ENCODE peak calls at places on chromosome 4, in six cellular contexts. X is fibroblast of lung, Y is GM23338, P is IMR-90, V is PC-9, C is K562. L is an unnamed sample. For H4K20me1, the result is how much of the 10 kb centered on the place peaks cover.

GRCh38 chr4:945274-946102 is 13.2 kb downstream of the TMEM175 start:
- DNase-seq in X (no peak), Y (no peak), P (no peak), V (no peak), C (no peak), L (peak)

GRCh38 chr4:184123009-184123408 is 94.7 kb downstream of the ENPP6 start:
- DNase-seq in X (no peak), Y (no peak), P (no peak), V (no peak), C (no peak), L (no peak)

GRCh38 chr4:48275247-48275646 is 5.6 kb upstream of the TEC start:
- DNase-seq in X (peak), Y (peak), P (peak), V (no peak), C (no peak), L (peak)

GRCh38 chr4:186936496-186937375 is 213.1 kb upstream of the FAT1 start:
- DNase-seq in X (peak), Y (no peak), P (peak), V (peak), C (no peak), L (no peak)

GRCh38 chr4:138522366-138522765 is 280.2 kb upstream of the SLC7A11 start:
- DNase-seq in X (peak), Y (peak), P (peak), V (no peak), C (no peak), L (peak)

GRCh38 chr4:84905646-84906045 is 60.8 kb downstream of the WDFY3 start:
- DNase-seq in X (no peak), Y (no peak), P (no peak), V (no peak), C (no peak), L (no peak)

GRCh38 chr4:88991746-88992145 is 65.2 kb downstream of the FAM13A start:
- DNase-seq in X (no peak), Y (no peak), P (peak), V (peak), C (no peak), L (no peak)

GRCh38 chr4:22477136-22477793 is 38.6 kb downstream of the ADGRA3 start:
- DNase-seq in X (no peak), Y (no peak), P (no peak), V (no peak), C (no peak), L (no peak)

GRCh38 chr4:169147217-169147616 is 123.5 kb downstream of the SH3RF1 start:
- DNase-seq in X (no peak), Y (no peak), P (peak), V (peak), C (no peak), L (no peak)

GRCh38 chr4:129561886-129562285 is 465.9 kb downstream of the C4orf33 start:
- DNase-seq in X (no peak), Y (no peak), P (no peak), V (no peak), C (no peak), L (no peak)

GRCh38 chr4:153594208-153594607 is 89.9 kb upstream of the TLR2 start:
- DNase-seq in X (no peak), Y (no peak), P (peak), V (no peak), C (no peak), L (no peak)

GRCh38 chr4:143207555-143207954 is 22.8 kb downstream of the USP38 start:
- DNase-seq in X (peak), Y (peak), P (peak), V (no peak), C (peak), L (no peak)

GRCh38 chr4:6621556-6621927 is 18.9 kb upstream of the MRFAP1 start:
- DNase-seq in X (no peak), Y (no peak), P (no peak), V (no peak), C (no peak), L (no peak)

GRCh38 chr4:19010766-19011165 is 989.2 kb upstream of the LCORL start:
- DNase-seq in X (no peak), Y (peak), P (no peak), V (no peak), C (no peak), L (peak)

GRCh38 chr4:94451669-94452475 is at the start of gene PDLIM5:
- DNase-seq in X (peak), Y (peak), P (peak), V (peak), C (peak), L (peak)

GRCh38 chr4:14719053-14719452 is 283.2 kb upstream of the CPEB2 start:
- DNase-seq in X (peak), Y (no peak), P (peak), V (peak), C (no peak), L (no peak)

GRCh38 chr4:37882665-37883296 is 8.1 kb upstream of the TBC1D1 start:
- DNase-seq in X (no peak), Y (peak), P (no peak), V (peak), C (no peak), L (peak)

GRCh38 chr4:153450545-153450917 is 15.6 kb upstream of the TMEM131L start:
- DNase-seq in X (no peak), Y (no peak), P (no peak), V (no peak), C (no peak), L (no peak)

GRCh38 chr4:123444298-123444731 is 47.7 kb downstream of the SPRY1 start:
- DNase-seq in X (peak), Y (peak), P (peak), V (no peak), C (peak), L (peak)

GRCh38 chr4:184100297-184100885 is 117.3 kb downstream of the ENPP6 start:
- DNase-seq in X (peak), Y (peak), P (peak), V (peak), C (peak), L (peak)

GRCh38 chr4:5927116-5927515 is 34.2 kb upstream of the CRMP1 start:
- DNase-seq in X (no peak), Y (no peak), P (no peak), V (no peak), C (no peak), L (no peak)

GRCh38 chr4:1410491-1411325 is 4.5 kb upstream of the NKX1-1 start:
- DNase-seq in X (peak), Y (peak), P (peak), V (peak), C (peak), L (peak)

GRCh38 chr4:37388672-37389368 is 144.3 kb downstream of the NWD2 start:
- DNase-seq in X (no peak), Y (peak), P (no peak), V (no peak), C (no peak), L (peak)

GRCh38 chr4:80140237-80140636 is 57.1 kb upstream of the PRDM8 start:
- DNase-seq in X (no peak), Y (no peak), P (no peak), V (no peak), C (no peak), L (no peak)

GRCh38 chr4:135184715-135185114 is 983.1 kb upstream of the PABPC4L start:
- DNase-seq in X (no peak), Y (peak), P (no peak), V (no peak), C (no peak), L (peak)

DNA sequence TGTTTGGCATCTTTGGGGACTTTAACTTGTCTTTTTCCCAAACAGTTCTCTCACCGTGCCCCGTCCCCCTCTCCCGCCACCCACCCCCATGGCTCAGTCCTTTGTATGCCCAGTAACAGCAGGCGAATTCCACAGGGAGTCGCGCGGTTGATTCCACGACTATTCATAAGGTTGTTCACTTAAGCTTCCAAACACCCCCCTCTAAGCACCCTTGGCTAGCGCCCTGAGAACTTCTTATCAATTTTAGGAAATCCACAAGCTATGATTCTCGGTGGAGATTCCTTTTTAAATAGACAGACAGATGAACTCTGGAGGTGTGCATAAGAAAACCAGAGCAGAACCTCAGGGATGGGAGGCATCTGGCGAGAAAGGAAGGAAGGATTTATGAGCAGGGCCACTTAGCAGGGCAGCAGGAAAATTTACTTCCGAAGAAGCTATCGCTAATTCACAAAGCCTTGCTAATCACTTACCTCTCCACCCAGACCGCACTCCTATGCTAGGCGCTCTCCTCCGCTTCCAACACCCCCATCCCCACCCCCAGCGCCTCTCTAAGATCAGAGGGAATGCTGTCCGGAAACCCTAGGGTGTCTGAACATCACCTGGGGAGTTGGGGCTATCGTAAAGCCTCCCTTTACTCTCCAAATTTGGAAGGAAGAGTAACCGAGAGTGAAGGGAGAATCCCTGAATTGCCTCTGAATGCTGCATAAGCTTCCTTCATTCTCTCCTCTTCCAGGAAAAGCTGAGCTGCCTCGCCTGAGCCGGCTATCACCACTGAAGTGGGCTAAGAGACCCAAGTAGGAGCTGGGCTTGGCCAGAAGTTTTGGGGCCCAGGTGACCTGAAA is 1.7 kb downstream of the UNC5C start:
- DNase-seq in X (no peak), Y (peak), P (no peak), V (no peak), C (no peak), L (peak)
- H3K4me2 ChIP-seq in X (peak), Y (peak), P (no peak), V (no peak), C (no peak), L (peak)

DNA sequence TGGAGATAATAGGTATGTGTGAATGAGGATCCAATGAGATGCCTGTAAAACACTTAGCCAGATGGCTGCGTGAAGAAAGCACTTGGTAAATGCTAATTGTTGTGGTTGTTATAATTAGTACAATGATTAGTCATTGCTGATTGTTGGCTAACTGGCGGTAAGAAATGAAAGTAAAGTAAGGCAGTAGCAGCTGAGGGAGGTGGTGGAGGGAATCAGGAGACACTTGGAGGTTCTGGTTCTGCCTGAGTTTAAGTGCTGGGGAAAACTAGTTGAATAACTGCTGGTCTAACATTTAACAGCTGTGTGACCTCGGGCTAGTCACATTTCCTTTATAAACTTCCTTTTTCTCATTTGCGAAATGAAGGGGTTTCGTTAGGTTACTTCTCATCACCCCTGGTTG is 30.9 kb downstream of the CD38 start:
- DNase-seq in X (no peak), Y (no peak), P (no peak), V (no peak), C (no peak), L (no peak)
- H4K20me1 ChIP-seq in X (under half), Y (under half), P (under half), V (under half), C (under half), L (under half)

GRCh38 chr4:106569151-106570029 is 200.8 kb upstream of the GIMD1 start:
- DNase-seq in X (no peak), Y (no peak), P (peak), V (no peak), C (no peak), L (no peak)
- H3K4me2 ChIP-seq in X (peak), Y (no peak), P (no peak), V (no peak), C (no peak), L (no peak)

DNA sequence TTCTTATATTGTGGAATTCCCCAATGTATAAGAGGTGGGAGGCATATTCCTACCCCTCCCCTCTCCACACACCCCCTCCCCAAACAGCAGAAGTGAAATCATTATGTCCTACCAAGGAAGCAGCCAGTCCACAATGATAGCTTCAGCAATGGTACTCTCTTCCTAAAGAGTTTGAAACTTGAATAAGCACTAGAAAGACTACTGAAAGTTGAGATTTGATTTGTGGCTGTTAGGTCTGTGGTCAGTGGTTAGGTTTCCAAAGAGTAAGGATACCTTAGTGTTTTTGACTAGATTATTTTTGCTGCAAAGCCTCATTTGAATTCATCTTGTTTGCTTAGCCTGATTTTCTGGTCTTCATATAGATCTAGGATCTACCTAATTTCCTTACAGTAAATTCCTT is 242.2 kb downstream of the DKK2 start:
- DNase-seq in X (no peak), Y (no peak), P (no peak), V (no peak), C (no peak), L (no peak)
- H4K20me1 ChIP-seq in X (under half), Y (under half), P (under half), V (under half), C (under half), L (under half)

GRCh38 chr4:112152496-112152895 is 7.2 kb downstream of the FAM241A start:
- DNase-seq in X (no peak), Y (no peak), P (no peak), V (no peak), C (no peak), L (no peak)
- H3K4me2 ChIP-seq in X (no peak), Y (no peak), P (no peak), V (no peak), C (no peak), L (no peak)

DNA sequence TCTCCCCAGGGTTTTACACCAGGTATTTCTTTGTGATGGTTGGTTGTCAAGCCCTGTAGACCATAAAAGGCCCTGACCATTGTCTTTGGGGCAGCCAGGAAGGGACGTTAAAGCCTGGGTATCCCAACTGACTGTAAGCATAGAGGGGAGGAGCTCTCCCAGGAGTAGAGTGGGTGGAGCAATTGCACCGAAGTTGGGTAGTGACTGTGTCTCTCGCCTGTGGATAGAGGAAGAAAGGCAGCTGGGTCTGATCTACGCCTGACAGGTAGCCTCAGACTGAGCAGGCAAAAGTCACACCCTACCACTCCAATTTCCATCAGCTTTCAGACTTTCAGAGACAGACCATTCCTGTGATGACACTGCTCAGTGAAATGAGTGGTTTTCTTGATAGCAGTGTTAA is 123.3 kb downstream of the KLHL8 start:
- DNase-seq in X (no peak), Y (peak), P (no peak), V (no peak), C (peak), L (peak)
- H4K20me1 ChIP-seq in X (under half), Y (under half), P (under half), V (under half), C (under half), L (under half)

GRCh38 chr4:33369366-33369899 is 2649.3 kb downstream of the PCDH7 start:
- DNase-seq in X (peak), Y (no peak), P (peak), V (no peak), C (no peak), L (no peak)
- H3K4me2 ChIP-seq in X (no peak), Y (no peak), P (no peak), V (no peak), C (no peak), L (no peak)

DNA sequence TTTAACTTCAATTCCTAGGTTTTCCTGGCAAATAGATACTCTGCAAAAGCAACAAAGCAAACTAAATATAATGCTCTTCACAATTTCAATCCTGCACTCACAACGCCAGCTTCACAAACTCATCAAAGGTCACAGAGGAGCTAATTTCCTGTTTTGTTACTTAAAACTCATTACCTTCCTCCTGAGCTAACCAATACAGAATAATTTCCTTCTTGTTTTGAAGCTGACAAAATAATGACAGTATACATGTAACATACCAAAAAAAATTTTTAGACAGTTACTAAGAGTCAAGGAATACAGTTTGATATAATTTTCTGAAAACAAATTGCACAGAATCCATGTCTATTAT is 17.9 kb downstream of the CNOT6L start:
- DNase-seq in X (no peak), Y (no peak), P (no peak), V (no peak), C (no peak), L (no peak)
- H4K20me1 ChIP-seq in X (under half), Y (under half), P (under half), V (under half), C (under half), L (under half)

GRCh38 chr4:36385951-36386561 is 104.6 kb downstream of the DTHD1 start:
- DNase-seq in X (no peak), Y (no peak), P (no peak), V (no peak), C (no peak), L (no peak)
- H3K4me2 ChIP-seq in X (no peak), Y (no peak), P (no peak), V (no peak), C (no peak), L (no peak)

L was measured in neural progenitor cell.